ENCODE peak calls at places on chromosomes 12 and 14, in six cellular contexts. One of them, this sample, is unnamed.
A peak's percentile ranks its signal among the peaks of the same experiment; 100 is the strongest.

GRCh38 chr12:65420941-65421340 is 142.5 kb downstream of the MSRB3 start:
- DNase-seq in GM12865: no peak
- DNase-seq in AG04450: no peak
- DNase-seq in lower leg skin: no peak
- DNase-seq in transverse colon: no peak
- DNase-seq in AG09309: no peak
- DNase-seq in this sample: peak; percentile 55

GRCh38 chr12:120136093-120136770 is 19.7 kb upstream of the RAB35 start:
- DNase-seq in GM12865: no peak
- DNase-seq in AG04450: no peak
- DNase-seq in lower leg skin: no peak
- DNase-seq in transverse colon: no peak
- DNase-seq in AG09309: no peak
- DNase-seq in this sample: no peak

GRCh38 chr12:103677341-103677740 is 90.3 kb downstream of the STAB2 start:
- DNase-seq in GM12865: no peak
- DNase-seq in AG04450: no peak
- DNase-seq in lower leg skin: no peak
- DNase-seq in transverse colon: peak; percentile 69
- DNase-seq in AG09309: no peak
- DNase-seq in this sample: no peak

GRCh38 chr12:29611906-29612305 is 114.4 kb upstream of the OVCH1 start:
- DNase-seq in GM12865: no peak
- DNase-seq in AG04450: peak; percentile 11
- DNase-seq in lower leg skin: no peak
- DNase-seq in transverse colon: no peak
- DNase-seq in AG09309: no peak
- DNase-seq in this sample: no peak

GRCh38 chr14:99532310-99532709 is 51.1 kb downstream of the CCNK start:
- DNase-seq in GM12865: no peak
- DNase-seq in AG04450: no peak
- DNase-seq in lower leg skin: no peak
- DNase-seq in transverse colon: no peak
- DNase-seq in AG09309: no peak
- DNase-seq in this sample: no peak

GRCh38 chr12:58249610-58250009 is 308.2 kb downstream of the ATP23 start:
- DNase-seq in GM12865: no peak
- DNase-seq in AG04450: no peak
- DNase-seq in lower leg skin: no peak
- DNase-seq in transverse colon: no peak
- DNase-seq in AG09309: no peak
- DNase-seq in this sample: peak; percentile 29

GRCh38 chr14:106619618-106620017 is 1093.2 kb downstream of the TMEM121 start:
- DNase-seq in GM12865: no peak
- DNase-seq in AG04450: no peak
- DNase-seq in lower leg skin: no peak
- DNase-seq in transverse colon: no peak
- DNase-seq in AG09309: no peak
- DNase-seq in this sample: no peak

GRCh38 chr12:103814436-103814835 is 26.6 kb downstream of the NT5DC3 start:
- DNase-seq in GM12865: no peak
- DNase-seq in AG04450: no peak
- DNase-seq in lower leg skin: no peak
- DNase-seq in transverse colon: no peak
- DNase-seq in AG09309: no peak
- DNase-seq in this sample: no peak

GRCh38 chr12:77064891-77065360 is 443 bp downstream of the E2F7 start:
- DNase-seq in GM12865: no peak
- DNase-seq in AG04450: no peak
- DNase-seq in lower leg skin: peak; percentile 86
- DNase-seq in transverse colon: no peak
- DNase-seq in AG09309: no peak
- DNase-seq in this sample: no peak

GRCh38 chr14:70754989-70755388 is 54.3 kb downstream of the MAP3K9 start:
- DNase-seq in GM12865: no peak
- DNase-seq in AG04450: no peak
- DNase-seq in lower leg skin: peak; percentile 59
- DNase-seq in transverse colon: no peak
- DNase-seq in AG09309: no peak
- DNase-seq in this sample: peak; percentile 68

GRCh38 chr12:75884465-75884985 is 147.1 kb downstream of the PHLDA1 start:
- DNase-seq in GM12865: no peak
- DNase-seq in AG04450: no peak
- DNase-seq in lower leg skin: no peak
- DNase-seq in transverse colon: no peak
- DNase-seq in AG09309: no peak
- DNase-seq in this sample: no peak

GRCh38 chr14:104503691-104504090 is 75.9 kb upstream of the C14orf180 start:
- DNase-seq in GM12865: no peak
- DNase-seq in AG04450: no peak
- DNase-seq in lower leg skin: no peak
- DNase-seq in transverse colon: no peak
- DNase-seq in AG09309: no peak
- DNase-seq in this sample: no peak

GRCh38 chr14:69685716-69686115 is 74.3 kb downstream of the SUSD6 start:
- DNase-seq in GM12865: no peak
- DNase-seq in AG04450: no peak
- DNase-seq in lower leg skin: peak; percentile 89
- DNase-seq in transverse colon: peak; percentile 69
- DNase-seq in AG09309: no peak
- DNase-seq in this sample: no peak

GRCh38 chr12:112380663-112381420 is 1.4 kb downstream of the HECTD4 start:
- DNase-seq in GM12865: no peak
- DNase-seq in AG04450: no peak
- DNase-seq in lower leg skin: no peak
- DNase-seq in transverse colon: no peak
- DNase-seq in AG09309: no peak
- DNase-seq in this sample: no peak

GRCh38 chr12:6773662-6774351 is 1.5 kb downstream of the LAG3 start:
- DNase-seq in GM12865: no peak
- DNase-seq in AG04450: no peak
- DNase-seq in lower leg skin: no peak
- DNase-seq in transverse colon: no peak
- DNase-seq in AG09309: no peak
- DNase-seq in this sample: no peak

GRCh38 chr14:94126800-94127199 is 2.6 kb downstream of the IFI27L2 start:
- DNase-seq in GM12865: no peak
- DNase-seq in AG04450: no peak
- DNase-seq in lower leg skin: peak; percentile 48
- DNase-seq in transverse colon: no peak
- DNase-seq in AG09309: no peak
- DNase-seq in this sample: no peak

GRCh38 chr12:673849-674248 is 10.6 kb upstream of the NINJ2 start:
- DNase-seq in GM12865: no peak
- DNase-seq in AG04450: no peak
- DNase-seq in lower leg skin: peak; percentile 40
- DNase-seq in transverse colon: no peak
- DNase-seq in AG09309: no peak
- DNase-seq in this sample: no peak

GRCh38 chr12:1594295-1595025 is at the start of gene FBXL14:
- DNase-seq in GM12865: peak; percentile 94
- DNase-seq in AG04450: no peak
- DNase-seq in lower leg skin: peak; percentile 97
- DNase-seq in transverse colon: peak; percentile 92
- DNase-seq in AG09309: no peak
- DNase-seq in this sample: no peak

GRCh38 chr14:102930753-102931579 is 8.5 kb downstream of the AMN start:
- DNase-seq in GM12865: no peak
- DNase-seq in AG04450: no peak
- DNase-seq in lower leg skin: no peak
- DNase-seq in transverse colon: peak; percentile 61
- DNase-seq in AG09309: no peak
- DNase-seq in this sample: peak; percentile 15

GRCh38 chr14:74134484-74134883 is 49.7 kb downstream of the LIN52 start:
- DNase-seq in GM12865: peak; percentile 2
- DNase-seq in AG04450: no peak
- DNase-seq in lower leg skin: no peak
- DNase-seq in transverse colon: no peak
- DNase-seq in AG09309: no peak
- DNase-seq in this sample: no peak

GRCh38 chr12:2168808-2169207 is 116.0 kb downstream of the CACNA1C start:
- DNase-seq in GM12865: no peak
- DNase-seq in AG04450: no peak
- DNase-seq in lower leg skin: no peak
- DNase-seq in transverse colon: peak; percentile 84
- DNase-seq in AG09309: no peak
- DNase-seq in this sample: peak; percentile 52

GRCh38 chr14:91108941-91109611 is 4.8 kb upstream of the DGLUCY start:
- DNase-seq in GM12865: peak; percentile 66
- DNase-seq in AG04450: no peak
- DNase-seq in lower leg skin: no peak
- DNase-seq in transverse colon: peak; percentile 46
- DNase-seq in AG09309: no peak
- DNase-seq in this sample: no peak

GRCh38 chr14:84001023-84001422 is 1528.9 kb upstream of the FLRT2 start:
- DNase-seq in GM12865: no peak
- DNase-seq in AG04450: no peak
- DNase-seq in lower leg skin: no peak
- DNase-seq in transverse colon: no peak
- DNase-seq in AG09309: no peak
- DNase-seq in this sample: no peak

GRCh38 chr12:92145481-92145730 is 240 bp downstream of the BTG1 start:
- DNase-seq in GM12865: no peak
- DNase-seq in AG04450: no peak
- DNase-seq in lower leg skin: no peak
- DNase-seq in transverse colon: no peak
- DNase-seq in AG09309: no peak
- DNase-seq in this sample: no peak

GRCh38 chr12:77377116-77377515 is 311.7 kb upstream of the E2F7 start:
- DNase-seq in GM12865: no peak
- DNase-seq in AG04450: no peak
- DNase-seq in lower leg skin: no peak
- DNase-seq in transverse colon: no peak
- DNase-seq in AG09309: peak; percentile 71
- DNase-seq in this sample: no peak

GRCh38 chr12:5493018-5493417 is 61.1 kb downstream of the NTF3 start:
- DNase-seq in GM12865: no peak
- DNase-seq in AG04450: no peak
- DNase-seq in lower leg skin: peak; percentile 65
- DNase-seq in transverse colon: peak; percentile 42
- DNase-seq in AG09309: no peak
- DNase-seq in this sample: no peak

GRCh38 chr12:759628-760027 is 7.2 kb downstream of the WNK1 start:
- DNase-seq in GM12865: no peak
- DNase-seq in AG04450: no peak
- DNase-seq in lower leg skin: no peak
- DNase-seq in transverse colon: no peak
- DNase-seq in AG09309: no peak
- DNase-seq in this sample: no peak

GRCh38 chr12:81094718-81095360 is 17.0 kb downstream of the ACSS3 start:
- DNase-seq in GM12865: no peak
- DNase-seq in AG04450: no peak
- DNase-seq in lower leg skin: no peak
- DNase-seq in transverse colon: no peak
- DNase-seq in AG09309: no peak
- DNase-seq in this sample: no peak

GRCh38 chr12:45357547-45358417 is 141.9 kb downstream of the ANO6 start:
- DNase-seq in GM12865: no peak
- DNase-seq in AG04450: no peak
- DNase-seq in lower leg skin: no peak
- DNase-seq in transverse colon: no peak
- DNase-seq in AG09309: no peak
- DNase-seq in this sample: no peak

GRCh38 chr12:90260136-90260535 is 551.5 kb upstream of the ATP2B1 start:
- DNase-seq in GM12865: no peak
- DNase-seq in AG04450: no peak
- DNase-seq in lower leg skin: no peak
- DNase-seq in transverse colon: no peak
- DNase-seq in AG09309: no peak
- DNase-seq in this sample: no peak

GRCh38 chr14:77140343-77140936 is 1.2 kb downstream of the ZDHHC22 start:
- DNase-seq in GM12865: no peak
- DNase-seq in AG04450: no peak
- DNase-seq in lower leg skin: no peak
- DNase-seq in transverse colon: no peak
- DNase-seq in AG09309: no peak
- DNase-seq in this sample: no peak
- H3K4me3 ChIP-seq in GM12865: no peak overlapping the region
- H3K4me3 ChIP-seq in AG04450: no peak overlapping the region
- H3K4me3 ChIP-seq in lower leg skin: no peak overlapping the region
- H3K4me3 ChIP-seq in transverse colon: peak overlapping the region; percentile 22
- H3K4me3 ChIP-seq in AG09309: no peak overlapping the region
- H3K4me3 ChIP-seq in this sample: no peak overlapping the region

DNA sequence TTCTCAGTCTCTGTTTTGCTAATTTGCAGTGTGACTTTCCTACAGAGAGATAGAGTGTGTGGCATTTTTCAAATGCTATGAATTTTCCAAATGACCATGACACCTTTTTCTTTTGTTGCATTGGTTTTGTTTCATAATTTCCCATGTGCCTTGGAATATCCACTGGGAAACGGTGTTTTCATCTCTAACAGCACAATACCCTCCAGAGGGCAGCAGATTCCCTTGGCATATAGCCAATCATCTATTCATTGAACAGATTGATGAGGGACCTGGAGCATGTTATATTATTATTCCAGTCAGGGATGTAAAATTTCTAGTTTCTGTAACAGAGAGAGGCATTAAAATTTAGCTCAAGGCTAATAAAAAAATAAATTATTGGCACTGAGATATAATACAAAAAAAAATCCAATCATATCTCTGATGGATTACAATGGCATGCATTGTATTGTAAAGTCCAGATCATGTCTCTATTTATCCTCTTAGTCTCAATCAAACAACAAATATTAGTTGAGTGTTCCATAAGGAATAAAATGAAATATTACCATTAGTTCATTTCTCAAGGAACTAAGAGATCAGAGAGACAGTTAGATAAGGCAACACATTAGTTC is 29.6 kb upstream of the NTN4 start:
- DNase-seq in GM12865: no peak
- DNase-seq in AG04450: peak; percentile 23
- DNase-seq in lower leg skin: no peak
- DNase-seq in transverse colon: peak; percentile 41
- DNase-seq in AG09309: no peak
- DNase-seq in this sample: no peak
- TF ChIP-seq CTCF in GM12865: peak; percentile 23
- TF ChIP-seq CTCF in AG04450: peak; percentile 65
- TF ChIP-seq CTCF in lower leg skin: no peak
- TF ChIP-seq CTCF in transverse colon: peak; percentile 66
- TF ChIP-seq CTCF in AG09309: peak; percentile 61
- TF ChIP-seq CTCF in this sample: peak; percentile 79

GRCh38 chr12:15323530-15323929 is 1.2 kb downstream of the PTPRO start:
- DNase-seq in GM12865: no peak
- DNase-seq in AG04450: no peak
- DNase-seq in lower leg skin: no peak
- DNase-seq in transverse colon: no peak
- DNase-seq in AG09309: no peak
- DNase-seq in this sample: no peak

GRCh38 chr12:15320881-15321280 is 1.4 kb upstream of the PTPRO start:
- DNase-seq in GM12865: no peak
- DNase-seq in AG04450: no peak
- DNase-seq in lower leg skin: no peak
- DNase-seq in transverse colon: no peak
- DNase-seq in AG09309: no peak
- DNase-seq in this sample: no peak

GRCh38 chr12:15322164-15323054 is at the start of gene PTPRO:
- DNase-seq in GM12865: no peak
- DNase-seq in AG04450: no peak
- DNase-seq in lower leg skin: no peak
- DNase-seq in transverse colon: no peak
- DNase-seq in AG09309: no peak
- DNase-seq in this sample: no peak
- H3K4me3 ChIP-seq in GM12865: no peak within 1 kb of the TSS
- H3K4me3 ChIP-seq in AG04450: no peak within 1 kb of the TSS
- H3K4me3 ChIP-seq in lower leg skin: no peak within 1 kb of the TSS
- H3K4me3 ChIP-seq in transverse colon: peak within 1 kb of the TSS; percentile 28
- H3K4me3 ChIP-seq in AG09309: peak within 1 kb of the TSS; percentile 7
- H3K4me3 ChIP-seq in this sample: peak within 1 kb of the TSS; percentile 59

GRCh38 chr12:19893514-19893913 is 454.2 kb downstream of the AEBP2 start:
- DNase-seq in GM12865: peak; percentile 28
- DNase-seq in AG04450: peak; percentile 7
- DNase-seq in lower leg skin: no peak
- DNase-seq in transverse colon: no peak
- DNase-seq in AG09309: no peak
- DNase-seq in this sample: peak; percentile 7
- TF ChIP-seq CTCF in GM12865: no peak
- TF ChIP-seq CTCF in AG04450: peak; percentile 35
- TF ChIP-seq CTCF in lower leg skin: no peak
- TF ChIP-seq CTCF in transverse colon: no peak
- TF ChIP-seq CTCF in AG09309: peak; percentile 55
- TF ChIP-seq CTCF in this sample: peak; percentile 54